ENCODE peak calls at places on chromosomes 13 and 19, in eight cellular contexts. X, O, Q, J, F, R, A and D are unnamed samples.

GRCh38 chr13:99527346-99527745 is 26.1 kb downstream of the TM9SF2 start:
- DNase-seq in X (no peak), O (peak), Q (no peak), J (no peak), F (no peak), R (no peak), A (no peak), D (no peak)

GRCh38 chr13:22451345-22451744 is 729.4 kb upstream of the SGCG start:
- DNase-seq in X (no peak), O (no peak), Q (no peak), J (peak), F (no peak), R (peak), A (no peak), D (no peak)

GRCh38 chr13:27860743-27861142 is 59.1 kb upstream of the PDX1 start:
- DNase-seq in X (no peak), O (no peak), Q (no peak), J (no peak), F (no peak), R (no peak), A (no peak), D (no peak)

GRCh38 chr13:37409756-37410155 is 188.8 kb downstream of the POSTN start:
- DNase-seq in X (no peak), O (no peak), Q (no peak), J (no peak), F (no peak), R (no peak), A (no peak), D (no peak)

GRCh38 chr13:50082426-50083283 is 67.4 kb downstream of the KCNRG start:
- DNase-seq in X (peak), O (peak), Q (peak), J (peak), F (peak), R (peak), A (peak), D (peak)

GRCh38 chr19:8663920-8664670 is 33.7 kb downstream of the NFILZ start:
- DNase-seq in X (no peak), O (peak), Q (no peak), J (no peak), F (no peak), R (no peak), A (no peak), D (peak)

GRCh38 chr13:92143766-92144165 is 745.3 kb downstream of the GPC5 start:
- DNase-seq in X (no peak), O (no peak), Q (peak), J (no peak), F (no peak), R (no peak), A (no peak), D (no peak)

GRCh38 chr13:40994581-40995230 is 24.4 kb downstream of the ELF1 start:
- DNase-seq in X (no peak), O (peak), Q (no peak), J (no peak), F (no peak), R (no peak), A (no peak), D (no peak)

GRCh38 chr13:99307648-99308339 is 595 bp upstream of the GPR183 start:
- DNase-seq in X (no peak), O (peak), Q (peak), J (peak), F (peak), R (no peak), A (peak), D (peak)

GRCh38 chr13:87497426-87497825 is 173.7 kb upstream of the SLITRK5 start:
- DNase-seq in X (no peak), O (no peak), Q (no peak), J (no peak), F (no peak), R (no peak), A (no peak), D (no peak)

GRCh38 chr13:42798118-42798517 is 16.7 kb downstream of the FAM216B start:
- DNase-seq in X (no peak), O (no peak), Q (no peak), J (no peak), F (no peak), R (no peak), A (no peak), D (no peak)

GRCh38 chr13:49533586-49534269 is 38.0 kb downstream of the PHF11 start:
- DNase-seq in X (no peak), O (no peak), Q (no peak), J (no peak), F (no peak), R (no peak), A (no peak), D (no peak)

GRCh38 chr13:93875527-93875926 is 604.0 kb downstream of the DCT start:
- DNase-seq in X (peak), O (no peak), Q (peak), J (no peak), F (no peak), R (no peak), A (no peak), D (no peak)

GRCh38 chr19:47713046-47714021 is at the start of gene EHD2:
- DNase-seq in X (peak), O (peak), Q (peak), J (peak), F (peak), R (peak), A (peak), D (peak)

GRCh38 chr19:5073153-5073844 is 104.4 kb downstream of the KDM4B start:
- DNase-seq in X (no peak), O (no peak), Q (no peak), J (no peak), F (no peak), R (no peak), A (no peak), D (no peak)

GRCh38 chr13:80010846-80011245 is 330.1 kb downstream of the SPRY2 start:
- DNase-seq in X (no peak), O (no peak), Q (no peak), J (no peak), F (no peak), R (no peak), A (no peak), D (no peak)

GRCh38 chr13:57740719-57741118 is 109.2 kb downstream of the PCDH17 start:
- DNase-seq in X (peak), O (no peak), Q (no peak), J (no peak), F (no peak), R (peak), A (no peak), D (no peak)

GRCh38 chr19:10835089-10835753 is 791 bp downstream of the TMED1 start:
- DNase-seq in X (no peak), O (no peak), Q (no peak), J (no peak), F (no peak), R (no peak), A (peak), D (no peak)

GRCh38 chr19:47256688-47257410 is 524 bp downstream of the CCDC9 start:
- DNase-seq in X (peak), O (peak), Q (peak), J (peak), F (peak), R (peak), A (peak), D (peak)

GRCh38 chr19:7492142-7493055 is 3.6 kb upstream of the PEX11G start:
- DNase-seq in X (no peak), O (peak), Q (peak), J (no peak), F (peak), R (no peak), A (no peak), D (peak)

GRCh38 chr19:8571006-8571411 is 6.2 kb downstream of the MYO1F start:
- DNase-seq in X (no peak), O (peak), Q (peak), J (peak), F (peak), R (peak), A (no peak), D (peak)

GRCh38 chr13:98372886-98373285 is 195.8 kb upstream of the RNF113B start:
- DNase-seq in X (no peak), O (no peak), Q (no peak), J (no peak), F (no peak), R (no peak), A (no peak), D (no peak)

GRCh38 chr13:90272356-90272755 is 1075.1 kb upstream of the MIR17HG start:
- DNase-seq in X (no peak), O (no peak), Q (peak), J (no peak), F (no peak), R (no peak), A (peak), D (no peak)

GRCh38 chr19:21519488-21519887 is 14.1 kb downstream of the ZNF429 start:
- DNase-seq in X (no peak), O (no peak), Q (no peak), J (no peak), F (no peak), R (no peak), A (no peak), D (no peak)

GRCh38 chr19:11293468-11294389 is 2.2 kb upstream of the TSPAN16 start:
- DNase-seq in X (peak), O (peak), Q (peak), J (peak), F (peak), R (peak), A (peak), D (peak)

GRCh38 chr19:44602071-44602470 is 11.3 kb upstream of the IGSF23 start:
- DNase-seq in X (no peak), O (no peak), Q (no peak), J (no peak), F (no peak), R (no peak), A (no peak), D (no peak)

GRCh38 chr19:49142866-49143335 is 12.3 kb downstream of the HRC start:
- DNase-seq in X (peak), O (peak), Q (peak), J (peak), F (peak), R (peak), A (peak), D (peak)

GRCh38 chr19:47615714-47616113 is 6.8 kb downstream of the BICRA start:
- DNase-seq in X (no peak), O (no peak), Q (no peak), J (no peak), F (no peak), R (no peak), A (no peak), D (no peak)

GRCh38 chr19:31294189-31294588 is 55.0 kb downstream of the TSHZ3 start:
- DNase-seq in X (no peak), O (no peak), Q (no peak), J (no peak), F (no peak), R (no peak), A (no peak), D (no peak)

GRCh38 chr13:66265446-66265845 is 964.7 kb downstream of the PCDH9 start:
- DNase-seq in X (no peak), O (no peak), Q (no peak), J (no peak), F (no peak), R (no peak), A (no peak), D (no peak)

GRCh38 chr19:13817018-13817614 is 21.9 kb downstream of the ZSWIM4 start:
- DNase-seq in X (no peak), O (peak), Q (no peak), J (no peak), F (no peak), R (no peak), A (no peak), D (no peak)

GRCh38 chr19:55245236-55245904 is 13.4 kb downstream of the PPP6R1 start:
- DNase-seq in X (no peak), O (no peak), Q (no peak), J (no peak), F (no peak), R (no peak), A (no peak), D (no peak)

GRCh38 chr19:38674388-38675133 is 27.1 kb downstream of the ACTN4 start:
- DNase-seq in X (no peak), O (no peak), Q (no peak), J (peak), F (no peak), R (no peak), A (no peak), D (no peak)

GRCh38 chr13:103883698-103884097 is 817.5 kb upstream of the SLC10A2 start:
- DNase-seq in X (no peak), O (no peak), Q (no peak), J (no peak), F (no peak), R (no peak), A (no peak), D (no peak)

GRCh38 chr19:46180701-46181385 is 32.8 kb downstream of the IGFL2 start:
- DNase-seq in X (no peak), O (no peak), Q (peak), J (no peak), F (no peak), R (no peak), A (peak), D (no peak)

GRCh38 chr13:110466261-110466660 is 95.3 kb downstream of the RAB20 start:
- DNase-seq in X (no peak), O (no peak), Q (no peak), J (no peak), F (no peak), R (no peak), A (no peak), D (no peak)

GRCh38 chr19:18253716-18254115 is 20.5 kb downstream of the IQCN start:
- DNase-seq in X (no peak), O (no peak), Q (no peak), J (no peak), F (no peak), R (no peak), A (peak), D (no peak)